ENCODE peak calls at places on chromosomes 7 and 10, in six cellular contexts. H, I, G, Z, D and F are unnamed samples.

GRCh38 chr10:116316533-116316932 is 7.7 kb upstream of the CCDC172 start:
- DNase-seq in H (no peak), I (no peak), G (no peak), Z (no peak), D (peak), F (no peak)

GRCh38 chr7:38411404-38411803 is 138.0 kb upstream of the TARP start:
- DNase-seq in H (peak), I (no peak), G (peak), Z (no peak), D (peak), F (peak)

GRCh38 chr10:34413214-34413613 is 401.9 kb downstream of the PARD3 start:
- DNase-seq in H (no peak), I (no peak), G (peak), Z (no peak), D (peak), F (no peak)

GRCh38 chr10:125692246-125692931 is 9.4 kb upstream of the TEX36 start:
- DNase-seq in H (no peak), I (no peak), G (no peak), Z (no peak), D (no peak), F (no peak)

GRCh38 chr10:97889461-97890265 is 40.0 kb downstream of the GOLGA7B start:
- DNase-seq in H (peak), I (peak), G (peak), Z (peak), D (no peak), F (peak)

GRCh38 chr10:23419657-23420319 is 19.1 kb upstream of the OTUD1 start:
- DNase-seq in H (no peak), I (peak), G (no peak), Z (no peak), D (no peak), F (no peak)

GRCh38 chr7:39754326-39755120 is 131.2 kb downstream of the RALA start:
- DNase-seq in H (peak), I (peak), G (peak), Z (peak), D (no peak), F (no peak)

GRCh38 chr10:19908991-19909699 is 92.9 kb downstream of the PLXDC2 start:
- DNase-seq in H (no peak), I (no peak), G (no peak), Z (no peak), D (no peak), F (peak)

GRCh38 chr10:80509403-80510161 is 28.1 kb upstream of the SH2D4B start:
- DNase-seq in H (no peak), I (peak), G (peak), Z (peak), D (no peak), F (no peak)

GRCh38 chr7:139562972-139563565 is 39.6 kb downstream of the CLEC2L start:
- DNase-seq in H (no peak), I (no peak), G (no peak), Z (peak), D (no peak), F (no peak)

GRCh38 chr10:60470091-60470490 is 80.4 kb upstream of the ANK3 start:
- DNase-seq in H (no peak), I (no peak), G (no peak), Z (no peak), D (no peak), F (no peak)

GRCh38 chr7:77444123-77444522 is 28.0 kb upstream of the GSAP start:
- DNase-seq in H (no peak), I (peak), G (no peak), Z (no peak), D (peak), F (no peak)

GRCh38 chr7:24817339-24817738 is 60.1 kb upstream of the GSDME start:
- DNase-seq in H (no peak), I (no peak), G (no peak), Z (no peak), D (peak), F (no peak)

GRCh38 chr7:26704786-26705185 is 159.6 kb downstream of the SKAP2 start:
- DNase-seq in H (no peak), I (peak), G (no peak), Z (no peak), D (no peak), F (no peak)

GRCh38 chr10:125397608-125398007 is 237.2 kb upstream of the CTBP2 start:
- DNase-seq in H (no peak), I (no peak), G (no peak), Z (no peak), D (no peak), F (no peak)

GRCh38 chr10:75431180-75432111 is at the start of gene LRMDA:
- DNase-seq in H (no peak), I (no peak), G (no peak), Z (peak), D (peak), F (peak)
- H3K9ac ChIP-seq in H (no peak), I (peak), G (peak), Z (no peak), D (no peak), F (peak)

GRCh38 chr10:31926154-31926553 is 2.5 kb downstream of the ARHGAP12 start:
- DNase-seq in H (no peak), I (no peak), G (no peak), Z (no peak), D (no peak), F (no peak)
- H3K9ac ChIP-seq in H (no peak), I (no peak), G (no peak), Z (no peak), D (no peak), F (no peak)

GRCh38 chr10:91197044-91197651 is 23.3 kb upstream of the PCGF5 start:
- DNase-seq in H (no peak), I (peak), G (peak), Z (peak), D (peak), F (no peak)
- H3K9ac ChIP-seq in H (no peak), I (no peak), G (no peak), Z (no peak), D (no peak), F (no peak)

DNA sequence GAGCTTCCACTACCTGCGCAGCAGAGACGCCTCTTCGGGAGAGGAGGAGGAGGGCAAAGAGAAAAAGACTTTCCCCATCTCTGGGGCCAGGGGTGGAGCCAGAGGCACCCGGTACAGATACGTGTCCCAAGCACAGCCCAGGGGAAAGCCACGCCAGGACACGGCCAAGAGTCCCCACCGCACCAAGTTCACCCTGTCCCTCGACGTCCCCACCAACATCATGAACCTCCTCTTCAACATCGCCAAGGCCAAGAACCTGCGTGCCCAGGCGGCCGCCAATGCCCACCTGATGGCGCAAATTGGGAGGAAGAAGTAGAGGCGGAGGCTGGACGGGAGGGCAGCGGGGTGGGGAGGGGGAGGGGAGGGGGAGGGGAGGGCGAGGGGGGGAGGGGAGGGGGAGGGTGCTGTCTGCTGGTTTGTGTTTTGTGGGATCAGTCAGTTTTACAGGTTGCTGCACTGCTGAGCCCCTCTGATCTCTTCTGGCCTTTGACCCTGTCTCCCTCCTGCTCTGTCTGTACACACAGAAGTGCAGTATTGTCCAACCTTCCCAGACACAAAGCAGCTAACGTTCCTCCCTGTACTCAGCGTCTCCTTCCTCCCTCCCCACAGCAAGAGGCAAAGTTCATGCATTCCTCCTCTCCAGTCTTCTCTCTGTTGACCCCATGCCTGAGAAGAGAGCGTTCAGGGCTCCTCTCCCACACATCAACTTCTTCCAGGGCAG is 9.3 kb downstream of the UCN3 start:
- DNase-seq in H (no peak), I (no peak), G (no peak), Z (no peak), D (no peak), F (no peak)
- H3K9ac ChIP-seq in H (no peak), I (no peak), G (no peak), Z (no peak), D (no peak), F (no peak)